ENCODE peak calls at places on chromosomes 5 and 9, in nine cellular contexts. One of them, this sample, is unnamed.

GRCh38 chr5:164741376-164741775 is 1236.0 kb downstream of the MAT2B start:
- DNase-seq in Caki2: no peak
- DNase-seq in Daoy: no peak
- DNase-seq in tibial nerve: no peak
- DNase-seq in neural crest cell: no peak
- DNase-seq in stimulated activated CD4-positive, alpha-beta T cell treated with anti-CD3 and anti-CD28 coated beads, Interleukin-12 subunit alpha, Interleukin-12 subunit beta, amount 100 ng/mL, for 4 hours: no peak
- DNase-seq in RPMI7951: no peak
- DNase-seq in dorsolateral prefrontal cortex: no peak
- DNase-seq in COR-L47: no peak
- DNase-seq in this sample: no peak

GRCh38 chr5:17248999-17249634 is 31.7 kb downstream of the BASP1 start:
- DNase-seq in Caki2: peak; percentile 60
- DNase-seq in stimulated activated CD4-positive, alpha-beta T cell treated with anti-CD3 and anti-CD28 coated beads, Interleukin-12 subunit alpha, Interleukin-12 subunit beta, amount 100 ng/mL, for 4 hours: no peak
- DNase-seq in Daoy: peak; percentile 86
- DNase-seq in RPMI7951: peak; percentile 96
- DNase-seq in neural crest cell: no peak
- DNase-seq in dorsolateral prefrontal cortex: no peak
- DNase-seq in tibial nerve: no peak
- DNase-seq in COR-L47: no peak
- DNase-seq in this sample: no peak

GRCh38 chr5:81577091-81577490 is 173.8 kb downstream of the SSBP2 start:
- DNase-seq in neural crest cell: no peak
- DNase-seq in tibial nerve: no peak
- DNase-seq in Caki2: no peak
- DNase-seq in RPMI7951: no peak
- DNase-seq in stimulated activated CD4-positive, alpha-beta T cell treated with anti-CD3 and anti-CD28 coated beads, Interleukin-12 subunit alpha, Interleukin-12 subunit beta, amount 100 ng/mL, for 4 hours: no peak
- DNase-seq in dorsolateral prefrontal cortex: no peak
- DNase-seq in COR-L47: no peak
- DNase-seq in Daoy: no peak
- DNase-seq in this sample: no peak

GRCh38 chr5:68330564-68330963 is 115.0 kb downstream of the PIK3R1 start:
- DNase-seq in tibial nerve: no peak
- DNase-seq in RPMI7951: peak; percentile 96
- DNase-seq in stimulated activated CD4-positive, alpha-beta T cell treated with anti-CD3 and anti-CD28 coated beads, Interleukin-12 subunit alpha, Interleukin-12 subunit beta, amount 100 ng/mL, for 4 hours: no peak
- DNase-seq in COR-L47: no peak
- DNase-seq in dorsolateral prefrontal cortex: no peak
- DNase-seq in Caki2: no peak
- DNase-seq in Daoy: no peak
- DNase-seq in neural crest cell: no peak
- DNase-seq in this sample: no peak

GRCh38 chr9:27870404-27870803 is 297.1 kb upstream of the C9orf72 start:
- DNase-seq in stimulated activated CD4-positive, alpha-beta T cell treated with anti-CD3 and anti-CD28 coated beads, Interleukin-12 subunit alpha, Interleukin-12 subunit beta, amount 100 ng/mL, for 4 hours: no peak
- DNase-seq in Daoy: peak; percentile 4
- DNase-seq in tibial nerve: no peak
- DNase-seq in COR-L47: no peak
- DNase-seq in dorsolateral prefrontal cortex: no peak
- DNase-seq in Caki2: peak; percentile 8
- DNase-seq in neural crest cell: no peak
- DNase-seq in RPMI7951: no peak
- DNase-seq in this sample: no peak

GRCh38 chr5:133032852-133033742 is 6.7 kb upstream of the ZCCHC10 start:
- DNase-seq in neural crest cell: no peak
- DNase-seq in COR-L47: no peak
- DNase-seq in tibial nerve: no peak
- DNase-seq in RPMI7951: peak; percentile 40
- DNase-seq in dorsolateral prefrontal cortex: no peak
- DNase-seq in Daoy: peak; percentile 13
- DNase-seq in Caki2: no peak
- DNase-seq in stimulated activated CD4-positive, alpha-beta T cell treated with anti-CD3 and anti-CD28 coated beads, Interleukin-12 subunit alpha, Interleukin-12 subunit beta, amount 100 ng/mL, for 4 hours: no peak
- DNase-seq in this sample: no peak

GRCh38 chr5:10124287-10124686 is 125.4 kb downstream of the ATPSCKMT start:
- DNase-seq in Caki2: no peak
- DNase-seq in tibial nerve: no peak
- DNase-seq in dorsolateral prefrontal cortex: peak; percentile 91
- DNase-seq in stimulated activated CD4-positive, alpha-beta T cell treated with anti-CD3 and anti-CD28 coated beads, Interleukin-12 subunit alpha, Interleukin-12 subunit beta, amount 100 ng/mL, for 4 hours: no peak
- DNase-seq in RPMI7951: no peak
- DNase-seq in Daoy: no peak
- DNase-seq in neural crest cell: no peak
- DNase-seq in COR-L47: no peak
- DNase-seq in this sample: peak; percentile 34

GRCh38 chr5:91357012-91357634 is 26.0 kb downstream of the ARRDC3 start:
- DNase-seq in tibial nerve: no peak
- DNase-seq in dorsolateral prefrontal cortex: no peak
- DNase-seq in stimulated activated CD4-positive, alpha-beta T cell treated with anti-CD3 and anti-CD28 coated beads, Interleukin-12 subunit alpha, Interleukin-12 subunit beta, amount 100 ng/mL, for 4 hours: no peak
- DNase-seq in neural crest cell: no peak
- DNase-seq in Daoy: no peak
- DNase-seq in COR-L47: no peak
- DNase-seq in Caki2: no peak
- DNase-seq in RPMI7951: no peak
- DNase-seq in this sample: no peak

GRCh38 chr5:39578887-39579497 is 154.2 kb upstream of the DAB2 start:
- DNase-seq in COR-L47: no peak
- DNase-seq in dorsolateral prefrontal cortex: no peak
- DNase-seq in Daoy: no peak
- DNase-seq in tibial nerve: no peak
- DNase-seq in Caki2: peak; percentile 22
- DNase-seq in RPMI7951: peak; percentile 11
- DNase-seq in stimulated activated CD4-positive, alpha-beta T cell treated with anti-CD3 and anti-CD28 coated beads, Interleukin-12 subunit alpha, Interleukin-12 subunit beta, amount 100 ng/mL, for 4 hours: no peak
- DNase-seq in neural crest cell: no peak
- DNase-seq in this sample: no peak

GRCh38 chr5:12668564-12668963 is 764.3 kb upstream of the CTNND2 start:
- DNase-seq in neural crest cell: no peak
- DNase-seq in Daoy: no peak
- DNase-seq in COR-L47: no peak
- DNase-seq in Caki2: no peak
- DNase-seq in stimulated activated CD4-positive, alpha-beta T cell treated with anti-CD3 and anti-CD28 coated beads, Interleukin-12 subunit alpha, Interleukin-12 subunit beta, amount 100 ng/mL, for 4 hours: no peak
- DNase-seq in tibial nerve: no peak
- DNase-seq in dorsolateral prefrontal cortex: no peak
- DNase-seq in RPMI7951: no peak
- DNase-seq in this sample: no peak

GRCh38 chr9:36991516-36992134 is 42.4 kb downstream of the PAX5 start:
- DNase-seq in stimulated activated CD4-positive, alpha-beta T cell treated with anti-CD3 and anti-CD28 coated beads, Interleukin-12 subunit alpha, Interleukin-12 subunit beta, amount 100 ng/mL, for 4 hours: peak; percentile 36
- DNase-seq in Daoy: peak; percentile 74
- DNase-seq in tibial nerve: no peak
- DNase-seq in COR-L47: peak; percentile 9
- DNase-seq in dorsolateral prefrontal cortex: no peak
- DNase-seq in RPMI7951: peak; percentile 8
- DNase-seq in Caki2: no peak
- DNase-seq in neural crest cell: peak; percentile 40
- DNase-seq in this sample: no peak

GRCh38 chr5:178145965-178146820 is 7.5 kb downstream of the NHP2 start:
- DNase-seq in stimulated activated CD4-positive, alpha-beta T cell treated with anti-CD3 and anti-CD28 coated beads, Interleukin-12 subunit alpha, Interleukin-12 subunit beta, amount 100 ng/mL, for 4 hours: peak; percentile 66
- DNase-seq in RPMI7951: peak; percentile 48
- DNase-seq in dorsolateral prefrontal cortex: no peak
- DNase-seq in Daoy: peak; percentile 70
- DNase-seq in Caki2: peak; percentile 61
- DNase-seq in COR-L47: peak; percentile 73
- DNase-seq in tibial nerve: no peak
- DNase-seq in neural crest cell: peak; percentile 60
- DNase-seq in this sample: peak; percentile 51

GRCh38 chr9:83336696-83337095 is 201.5 kb downstream of the FRMD3 start:
- DNase-seq in RPMI7951: no peak
- DNase-seq in Caki2: peak; percentile 0
- DNase-seq in tibial nerve: no peak
- DNase-seq in COR-L47: no peak
- DNase-seq in stimulated activated CD4-positive, alpha-beta T cell treated with anti-CD3 and anti-CD28 coated beads, Interleukin-12 subunit alpha, Interleukin-12 subunit beta, amount 100 ng/mL, for 4 hours: no peak
- DNase-seq in Daoy: no peak
- DNase-seq in dorsolateral prefrontal cortex: no peak
- DNase-seq in neural crest cell: no peak
- DNase-seq in this sample: no peak

GRCh38 chr9:133972041-133972970 is 19.8 kb downstream of the VAV2 start:
- DNase-seq in Daoy: no peak
- DNase-seq in Caki2: no peak
- DNase-seq in neural crest cell: no peak
- DNase-seq in RPMI7951: no peak
- DNase-seq in dorsolateral prefrontal cortex: no peak
- DNase-seq in tibial nerve: no peak
- DNase-seq in stimulated activated CD4-positive, alpha-beta T cell treated with anti-CD3 and anti-CD28 coated beads, Interleukin-12 subunit alpha, Interleukin-12 subunit beta, amount 100 ng/mL, for 4 hours: no peak
- DNase-seq in COR-L47: no peak
- DNase-seq in this sample: peak; percentile 7

GRCh38 chr9:110016340-110016739 is 191.6 kb downstream of the C9orf152 start:
- DNase-seq in Caki2: no peak
- DNase-seq in COR-L47: no peak
- DNase-seq in neural crest cell: no peak
- DNase-seq in Daoy: peak; percentile 82
- DNase-seq in stimulated activated CD4-positive, alpha-beta T cell treated with anti-CD3 and anti-CD28 coated beads, Interleukin-12 subunit alpha, Interleukin-12 subunit beta, amount 100 ng/mL, for 4 hours: no peak
- DNase-seq in RPMI7951: peak; percentile 82
- DNase-seq in dorsolateral prefrontal cortex: no peak
- DNase-seq in tibial nerve: no peak
- DNase-seq in this sample: no peak